ENCODE peak calls at places on chromosomes 13 and 19, in six cellular contexts. F is Caki2, P is amniotic stem cell, J is globus pallidus, B is fibroblast of the aortic adventitia, Z is A549. W is an unnamed sample.

GRCh38 chr13:21707586-21707985 is 36.7 kb downstream of the FGF9 start:
- DNase-seq in F (no peak), P (no peak), J (no peak), B (no peak), Z (no peak), W (no peak)

GRCh38 chr19:33394006-33394722 is 20.7 kb downstream of the CEBPG start:
- DNase-seq in F (no peak), P (no peak), J (no peak), B (peak; percentile 86), Z (no peak), W (peak; percentile 37)

GRCh38 chr13:47865883-47866282 is 135.2 kb downstream of the SUCLA2 start:
- DNase-seq in F (no peak), P (no peak), J (no peak), B (no peak), Z (no peak), W (no peak)

GRCh38 chr19:13665125-13665903 is 99.0 kb upstream of the MRI1 start:
- DNase-seq in F (no peak), P (no peak), J (no peak), B (no peak), Z (no peak), W (no peak)

GRCh38 chr19:47729799-47730520 is 15.4 kb upstream of the NOP53 start:
- DNase-seq in F (peak; percentile 83), P (no peak), J (no peak), B (no peak), Z (peak; percentile 93), W (no peak)

GRCh38 chr19:10762656-10763055 is 44.8 kb downstream of the DNM2 start:
- DNase-seq in F (peak; percentile 94), P (no peak), J (no peak), B (no peak), Z (peak; percentile 54), W (no peak)

GRCh38 chr13:40439928-40440327 is 226.5 kb downstream of the FOXO1 start:
- DNase-seq in F (no peak), P (no peak), J (no peak), B (peak; percentile 24), Z (no peak), W (no peak)

GRCh38 chr19:49391581-49392399 is 3.7 kb downstream of the KASH5 start:
- DNase-seq in F (peak; percentile 69), P (peak; percentile 29), J (peak; percentile 40), B (peak; percentile 66), Z (peak; percentile 89), W (no peak)

GRCh38 chr13:112069727-112070300 is 2.9 kb downstream of the SOX1 start:
- DNase-seq in F (no peak), P (no peak), J (no peak), B (no peak), Z (no peak), W (no peak)

GRCh38 chr19:13619203-13619632 is 112.9 kb upstream of the CACNA1A start:
- DNase-seq in F (peak; percentile 65), P (no peak), J (no peak), B (peak; percentile 41), Z (no peak), W (peak; percentile 42)

GRCh38 chr13:79360064-79360463 is 46.0 kb downstream of the RBM26 start:
- DNase-seq in F (no peak), P (no peak), J (no peak), B (no peak), Z (no peak), W (no peak)

GRCh38 chr19:49690656-49691242 is at the start of gene CPT1C:
- DNase-seq in F (no peak), P (peak; percentile 57), J (peak; percentile 87), B (peak; percentile 74), Z (no peak), W (no peak)

GRCh38 chr19:48403606-48404005 is 10.1 kb downstream of the GRIN2D start:
- DNase-seq in F (peak; percentile 65), P (no peak), J (peak; percentile 39), B (peak; percentile 51), Z (peak; percentile 78), W (no peak)

GRCh38 chr19:31586282-31586681 is 237.0 kb upstream of the TSHZ3 start:
- DNase-seq in F (peak; percentile 18), P (no peak), J (no peak), B (no peak), Z (no peak), W (no peak)

GRCh38 chr13:21240586-21240985 is 64.1 kb downstream of the MRPL57 start:
- DNase-seq in F (no peak), P (no peak), J (no peak), B (peak; percentile 55), Z (no peak), W (peak; percentile 25)

GRCh38 chr13:109312399-109312798 is 474.0 kb downstream of the IRS2 start:
- DNase-seq in F (no peak), P (no peak), J (no peak), B (no peak), Z (no peak), W (no peak)

GRCh38 chr19:14676762-14677161 is 2.1 kb upstream of the ADGRE3 start:
- DNase-seq in F (no peak), P (no peak), J (no peak), B (no peak), Z (no peak), W (no peak)

GRCh38 chr13:23599083-23599925 is 29.1 kb downstream of the TNFRSF19 start:
- DNase-seq in F (peak; percentile 73), P (no peak), J (no peak), B (no peak), Z (no peak), W (no peak)

GRCh38 chr13:113532156-113532806 is 41.8 kb upstream of the DCUN1D2 start:
- DNase-seq in F (no peak), P (no peak), J (peak; percentile 17), B (peak; percentile 38), Z (no peak), W (no peak)

GRCh38 chr19:6693056-6693471 is 23.1 kb upstream of the TNFSF14 start:
- DNase-seq in F (no peak), P (no peak), J (no peak), B (no peak), Z (peak; percentile 31), W (no peak)

GRCh38 chr19:30255783-30256509 is 116.2 kb upstream of the ZNF536 start:
- DNase-seq in F (no peak), P (no peak), J (no peak), B (no peak), Z (no peak), W (no peak)

GRCh38 chr13:99289674-99290337 is 17.4 kb downstream of the GPR183 start:
- DNase-seq in F (no peak), P (no peak), J (no peak), B (no peak), Z (no peak), W (no peak)

GRCh38 chr19:56097776-56098175 is 23.3 kb downstream of the ZNF787 start:
- DNase-seq in F (no peak), P (no peak), J (no peak), B (no peak), Z (no peak), W (no peak)

GRCh38 chr19:31135841-31136240 is 213.4 kb downstream of the TSHZ3 start:
- DNase-seq in F (no peak), P (no peak), J (no peak), B (peak; percentile 29), Z (no peak), W (no peak)

GRCh38 chr19:51708811-51709210 is 15.0 kb downstream of the HAS1 start:
- DNase-seq in F (no peak), P (no peak), J (no peak), B (no peak), Z (no peak), W (no peak)

W was measured in skeletal muscle cell.